ENCODE peak calls at places on chromosome 5, in nine cellular contexts. V, C, Q, I, G, D, A, T and X are unnamed samples.

GRCh38 chr5:134511796-134512660 is 13.4 kb upstream of the JADE2 start:
- DNase-seq in V (peak), C (no peak), Q (peak), I (peak), G (peak), D (peak), A (peak), T (no peak), X (peak)

GRCh38 chr5:171984748-171985419 is 21.6 kb downstream of the FBXW11 start:
- DNase-seq in V (peak), C (no peak), Q (peak), I (no peak), G (no peak), D (no peak), A (no peak), T (no peak), X (no peak)

GRCh38 chr5:9196403-9197224 is 349.3 kb downstream of the SEMA5A start:
- DNase-seq in V (peak), C (no peak), Q (peak), I (no peak), G (no peak), D (no peak), A (peak), T (no peak), X (no peak)

GRCh38 chr5:139100825-139101224 is 97.3 kb downstream of the SIL1 start:
- DNase-seq in V (peak), C (peak), Q (peak), I (no peak), G (no peak), D (no peak), A (no peak), T (no peak), X (no peak)

GRCh38 chr5:59423021-59423420 is 470.5 kb downstream of the PDE4D start:
- DNase-seq in V (no peak), C (no peak), Q (no peak), I (no peak), G (no peak), D (no peak), A (no peak), T (no peak), X (no peak)

GRCh38 chr5:151686673-151687378 is at the start of gene SPARC:
- DNase-seq in V (peak), C (no peak), Q (peak), I (peak), G (peak), D (peak), A (peak), T (no peak), X (peak)

GRCh38 chr5:143011621-143012020 is 241.4 kb downstream of the ARHGAP26 start:
- DNase-seq in V (peak), C (no peak), Q (no peak), I (no peak), G (no peak), D (no peak), A (no peak), T (no peak), X (no peak)

GRCh38 chr5:73482383-73483193 is 15.7 kb upstream of the BTF3 start:
- DNase-seq in V (peak), C (no peak), Q (no peak), I (no peak), G (no peak), D (no peak), A (no peak), T (no peak), X (no peak)

GRCh38 chr5:158763217-158763616 is 336.5 kb downstream of the EBF1 start:
- DNase-seq in V (no peak), C (no peak), Q (no peak), I (no peak), G (no peak), D (no peak), A (no peak), T (no peak), X (no peak)

GRCh38 chr5:150075233-150075632 is 11.1 kb downstream of the CSF1R start:
- DNase-seq in V (no peak), C (no peak), Q (no peak), I (no peak), G (no peak), D (no peak), A (no peak), T (no peak), X (peak)

GRCh38 chr5:14399054-14399657 is 182.4 kb upstream of the OTULINL start:
- DNase-seq in V (peak), C (peak), Q (peak), I (no peak), G (no peak), D (no peak), A (no peak), T (no peak), X (no peak)

GRCh38 chr5:72441094-72441723 is 66.0 kb downstream of the ZNF366 start:
- DNase-seq in V (no peak), C (no peak), Q (no peak), I (no peak), G (no peak), D (no peak), A (no peak), T (no peak), X (no peak)

GRCh38 chr5:446066-446725 is 3.2 kb downstream of the EXOC3 start:
- DNase-seq in V (no peak), C (no peak), Q (no peak), I (peak), G (no peak), D (peak), A (peak), T (no peak), X (no peak)

GRCh38 chr5:33745101-33745770 is 146.6 kb downstream of the ADAMTS12 start:
- DNase-seq in V (no peak), C (no peak), Q (peak), I (no peak), G (no peak), D (no peak), A (no peak), T (no peak), X (no peak)

GRCh38 chr5:147404706-147405105 is 105.2 kb downstream of the DPYSL3 start:
- DNase-seq in V (no peak), C (no peak), Q (no peak), I (no peak), G (no peak), D (no peak), A (no peak), T (no peak), X (no peak)
- H3K27ac ChIP-seq in V (peak), C (peak), Q (peak), I (peak), G (no peak), D (peak), A (no peak), T (no peak), X (peak)

GRCh38 chr5:63963080-63963735 is 963 bp upstream of the HTR1A start:
- DNase-seq in V (peak), C (peak), Q (peak), I (no peak), G (peak), D (no peak), A (peak), T (no peak), X (no peak)
- TF ChIP-seq CTCF in V (peak), C (peak), Q (peak), I (peak), G (peak), D (peak), A (peak), T (no peak), X (no peak)

GRCh38 chr5:16701134-16702094 is 84.6 kb upstream of the RETREG1 start:
- DNase-seq in V (no peak), C (no peak), Q (no peak), I (no peak), G (no peak), D (no peak), A (no peak), T (no peak), X (no peak)
- H3K27ac ChIP-seq in V (no peak), C (no peak), Q (no peak), I (no peak), G (no peak), D (no peak), A (no peak), T (no peak), X (no peak)

GRCh38 chr5:136780518-136780917 is 415.2 kb upstream of the TRPC7 start:
- DNase-seq in V (no peak), C (no peak), Q (no peak), I (no peak), G (no peak), D (no peak), A (no peak), T (no peak), X (no peak)
- TF ChIP-seq CTCF in V (no peak), C (peak), Q (peak), I (no peak), G (no peak), D (no peak), A (peak), T (no peak), X (no peak)

DNA sequence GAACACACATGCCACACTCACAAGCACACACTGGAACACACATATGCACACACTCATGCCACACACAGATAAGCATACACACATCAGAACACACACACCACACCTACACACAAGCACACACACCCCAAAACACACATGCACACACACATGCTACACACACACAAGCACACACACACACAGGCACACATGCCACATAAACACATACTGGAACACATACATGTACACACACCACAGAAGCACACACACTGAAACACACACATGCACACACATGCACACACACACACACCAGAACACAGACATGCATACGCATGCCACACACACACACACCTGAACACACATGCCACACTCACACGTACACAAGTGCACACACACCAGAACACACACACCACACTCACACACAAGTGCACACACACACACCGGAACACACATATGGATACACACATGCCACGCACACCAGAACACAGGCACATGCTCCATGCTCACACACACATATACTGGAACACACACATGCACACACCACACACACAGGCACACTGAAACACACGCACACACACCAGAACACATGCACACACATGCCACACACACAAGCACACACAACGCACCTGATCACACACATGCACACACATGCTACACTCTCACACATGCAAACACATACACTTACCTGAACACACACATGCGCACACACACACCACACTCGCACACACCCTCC is 78.0 kb upstream of the IRX4 start:
- DNase-seq in V (no peak), C (no peak), Q (no peak), I (no peak), G (no peak), D (no peak), A (peak), T (no peak), X (no peak)
- H3K27ac ChIP-seq in V (no peak), C (no peak), Q (peak), I (no peak), G (no peak), D (no peak), A (no peak), T (no peak), X (no peak)

GRCh38 chr5:119333421-119333851 is 22.4 kb upstream of the TNFAIP8 start:
- DNase-seq in V (no peak), C (no peak), Q (peak), I (no peak), G (no peak), D (no peak), A (no peak), T (no peak), X (no peak)

GRCh38 chr5:119332978-119333401 is 22.8 kb upstream of the TNFAIP8 start:
- DNase-seq in V (no peak), C (no peak), Q (peak), I (no peak), G (no peak), D (no peak), A (no peak), T (no peak), X (no peak)

GRCh38 chr5:119336262-119336661 is 19.6 kb upstream of the TNFAIP8 start:
- DNase-seq in V (no peak), C (no peak), Q (no peak), I (no peak), G (no peak), D (no peak), A (no peak), T (no peak), X (no peak)

GRCh38 chr5:119336846-119337564 is 18.8 kb upstream of the TNFAIP8 start:
- DNase-seq in V (no peak), C (no peak), Q (no peak), I (no peak), G (no peak), D (no peak), A (no peak), T (no peak), X (no peak)

DNA sequence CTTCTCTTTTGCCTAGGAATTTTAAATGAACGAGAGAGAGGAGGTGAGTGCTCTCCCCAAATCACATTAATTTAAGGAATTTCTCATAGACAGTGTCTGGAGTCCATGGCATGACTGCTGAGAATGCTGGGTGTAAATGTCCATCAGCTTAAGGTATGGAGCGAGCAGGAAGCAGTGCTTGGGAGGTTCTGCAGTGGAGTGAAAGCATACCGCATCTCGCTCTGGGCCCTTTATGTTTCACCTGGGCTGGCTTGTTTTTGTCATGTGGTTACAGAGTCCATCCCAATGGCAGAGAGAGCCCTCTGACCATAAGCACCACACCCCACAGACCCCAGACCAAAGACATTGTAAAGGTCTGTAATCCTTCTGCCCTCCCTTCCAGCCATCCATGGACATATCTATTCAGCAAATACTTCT is 20.6 kb upstream of the TNFAIP8 start:
- DNase-seq in V (no peak), C (no peak), Q (no peak), I (no peak), G (no peak), D (no peak), A (no peak), T (no peak), X (no peak)
- TF ChIP-seq CTCF in V (no peak), C (no peak), Q (no peak), I (no peak), G (no peak), D (no peak), A (no peak), T (no peak), X (no peak)

DNA sequence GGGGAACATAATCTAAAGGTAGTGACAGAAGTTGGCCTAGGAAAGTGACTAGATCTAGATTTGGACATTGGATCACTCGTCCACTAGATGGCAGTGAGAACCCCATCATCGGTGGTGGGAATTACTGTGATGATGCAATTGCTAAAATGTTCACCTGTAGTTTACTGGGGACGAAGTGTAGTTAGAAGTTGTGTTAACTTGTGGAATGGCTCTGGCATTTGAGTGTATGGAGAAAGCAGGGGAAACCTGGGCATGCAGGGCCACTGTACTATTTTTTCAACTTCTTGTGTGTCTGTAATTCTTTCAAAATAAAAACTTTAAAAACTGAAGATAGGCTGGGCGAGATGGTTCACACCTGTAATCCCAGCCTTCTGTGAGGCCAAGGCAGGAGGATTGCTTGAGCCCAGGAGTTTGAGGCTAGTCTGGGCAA is 75.5 kb downstream of the PHAX start:
- DNase-seq in V (peak), C (peak), Q (peak), I (no peak), G (peak), D (no peak), A (peak), T (peak), X (peak)
- H3K27ac ChIP-seq in V (no peak), C (no peak), Q (no peak), I (no peak), G (no peak), D (no peak), A (no peak), T (no peak), X (no peak)

GRCh38 chr5:75435101-75435500 is 76.3 kb downstream of the CERT1 start:
- DNase-seq in V (no peak), C (no peak), Q (no peak), I (no peak), G (no peak), D (no peak), A (no peak), T (no peak), X (no peak)

GRCh38 chr5:75441560-75441959 is 69.9 kb downstream of the CERT1 start:
- DNase-seq in V (no peak), C (no peak), Q (no peak), I (no peak), G (no peak), D (no peak), A (no peak), T (no peak), X (no peak)

GRCh38 chr5:75434107-75434506 is 77.3 kb downstream of the CERT1 start:
- DNase-seq in V (no peak), C (no peak), Q (no peak), I (no peak), G (no peak), D (no peak), A (no peak), T (no peak), X (no peak)

DNA sequence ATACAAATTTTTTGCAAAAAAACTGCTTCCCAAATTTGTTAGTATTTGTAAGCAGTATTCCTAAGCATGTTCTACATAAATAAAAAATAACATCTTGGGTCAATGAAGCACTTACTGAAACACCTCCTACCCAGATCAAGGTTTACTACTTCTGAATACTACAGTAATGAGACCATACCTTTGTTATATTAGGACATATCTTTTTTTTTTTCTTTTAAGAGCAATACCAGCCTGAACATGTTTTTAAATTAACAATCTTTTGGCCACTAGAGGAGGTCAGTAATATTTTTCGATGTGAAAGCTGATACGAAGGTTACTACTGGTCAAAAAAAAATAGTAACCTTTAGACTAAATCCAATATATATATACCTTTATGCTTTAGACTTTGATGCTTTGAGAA is 72.7 kb downstream of the CERT1 start:
- DNase-seq in V (no peak), C (no peak), Q (peak), I (no peak), G (no peak), D (no peak), A (no peak), T (no peak), X (no peak)
- TF ChIP-seq CTCF in V (no peak), C (peak), Q (no peak), I (no peak), G (no peak), D (no peak), A (no peak), T (no peak), X (no peak)

DNA sequence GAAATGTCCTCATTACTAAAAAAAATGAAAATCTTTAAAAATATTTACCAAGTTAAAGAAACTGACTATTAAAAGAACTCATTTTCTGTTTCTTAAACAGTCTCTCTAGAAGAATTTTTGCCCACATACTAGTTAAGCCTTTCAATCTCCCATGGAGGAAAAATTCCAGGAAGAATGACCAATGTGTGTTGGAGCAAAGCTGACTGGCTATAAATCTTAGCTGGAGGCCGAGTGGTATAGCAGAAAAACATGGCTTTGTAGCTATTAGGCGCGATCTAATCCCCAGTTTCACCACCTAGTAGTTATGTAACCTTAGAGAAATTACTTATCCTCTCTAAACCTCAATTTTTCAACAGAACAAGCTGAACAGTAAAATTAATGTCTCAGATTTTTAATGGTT is 135.5 kb upstream of the PRLR start:
- DNase-seq in V (no peak), C (no peak), Q (no peak), I (no peak), G (no peak), D (no peak), A (no peak), T (no peak), X (no peak)
- H3K27ac ChIP-seq in V (no peak), C (no peak), Q (no peak), I (no peak), G (no peak), D (no peak), A (no peak), T (no peak), X (peak)

DNA sequence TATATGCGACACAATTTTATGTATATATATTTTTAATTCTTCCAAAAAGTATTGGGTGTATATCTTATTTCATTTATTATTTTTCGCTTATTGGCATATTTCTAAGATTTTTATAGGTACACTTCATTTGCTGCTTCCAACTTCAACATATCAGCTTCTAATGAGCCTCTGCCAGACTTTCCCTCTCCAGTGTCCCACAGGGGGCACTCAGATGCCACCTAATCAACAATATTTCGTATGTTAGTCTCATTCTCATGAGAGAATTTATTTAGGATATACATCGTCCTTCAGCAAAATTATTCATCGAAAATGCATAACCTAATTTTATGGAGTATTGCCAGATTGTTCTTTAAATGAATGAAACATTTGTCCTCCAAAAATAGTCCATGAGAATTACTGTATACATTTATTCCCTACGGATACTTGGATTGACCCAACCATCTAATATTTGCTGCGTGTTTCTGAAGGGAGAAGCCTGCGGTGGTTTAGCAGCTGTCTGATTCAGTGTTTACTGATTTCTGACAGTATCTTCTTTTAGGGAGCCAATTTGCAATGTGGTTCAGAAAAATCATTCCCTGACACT is 100.6 kb upstream of the SELENOP start:
- DNase-seq in V (peak), C (peak), Q (peak), I (no peak), G (no peak), D (no peak), A (no peak), T (peak), X (no peak)
- TF ChIP-seq CTCF in V (peak), C (peak), Q (peak), I (peak), G (peak), D (peak), A (peak), T (peak), X (peak)